ENCODE peak calls at places on chromosome 22, in ten cellular contexts. W is keratinocyte, F is NB4, Z is fibroblast of villous mesenchyme, I is fibroblast of the aortic adventitia, N is epithelial cell of esophagus, O is HCT116, T is prostate gland, X is HFF-Myc, P is Caco-2. M is an unnamed sample.

GRCh38 chr22:47204002-47204979 is 441.8 kb downstream of the TBC1D22A start:
- DNase-seq in W (no peak), F (no peak), Z (no peak), I (no peak), N (no peak), O (no peak), T (no peak), X (no peak), P (no peak), M (no peak)

GRCh38 chr22:17563936-17564391 is 666 bp downstream of the SLC25A18 start:
- DNase-seq in W (no peak), F (no peak), Z (peak; percentile 84), I (peak; percentile 73), N (no peak), O (no peak), T (no peak), X (no peak), P (no peak), M (peak; percentile 77)

GRCh38 chr22:40400173-40400572 is 29.8 kb downstream of the SGSM3 start:
- DNase-seq in W (no peak), F (peak; percentile 84), Z (peak; percentile 16), I (no peak), N (no peak), O (no peak), T (no peak), X (no peak), P (no peak), M (no peak)

GRCh38 chr22:36327922-36328551 is 59.7 kb downstream of the MYH9 start:
- DNase-seq in W (no peak), F (no peak), Z (peak; percentile 59), I (peak; percentile 72), N (no peak), O (no peak), T (peak; percentile 72), X (no peak), P (no peak), M (peak; percentile 50)

GRCh38 chr22:50691521-50691920 is 18.9 kb downstream of the SHANK3 start:
- DNase-seq in W (no peak), F (peak; percentile 62), Z (peak; percentile 56), I (peak; percentile 61), N (peak; percentile 50), O (peak; percentile 29), T (no peak), X (peak; percentile 12), P (peak; percentile 34), M (peak; percentile 29)

GRCh38 chr22:28435960-28436359 is 243.7 kb downstream of the TTC28 start:
- DNase-seq in W (peak; percentile 23), F (no peak), Z (peak; percentile 27), I (no peak), N (peak; percentile 67), O (no peak), T (no peak), X (no peak), P (no peak), M (no peak)

GRCh38 chr22:17586831-17587440 is 23.6 kb downstream of the SLC25A18 start:
- DNase-seq in W (no peak), F (no peak), Z (no peak), I (no peak), N (no peak), O (no peak), T (no peak), X (no peak), P (no peak), M (no peak)

GRCh38 chr22:24695958-24696511 is 78.5 kb downstream of the PIWIL3 start:
- DNase-seq in W (no peak), F (peak; percentile 10), Z (peak; percentile 68), I (no peak), N (no peak), O (no peak), T (no peak), X (no peak), P (no peak), M (no peak)

GRCh38 chr22:46094676-46095075 is 55.6 kb upstream of the PPARA start:
- DNase-seq in W (no peak), F (no peak), Z (no peak), I (no peak), N (no peak), O (no peak), T (no peak), X (no peak), P (no peak), M (no peak)

GRCh38 chr22:23716811-23717801 is 26.3 kb downstream of the RGL4 start:
- DNase-seq in W (peak; percentile 25), F (peak; percentile 93), Z (peak; percentile 89), I (peak; percentile 85), N (peak; percentile 86), O (peak; percentile 75), T (peak; percentile 81), X (peak; percentile 40), P (peak; percentile 84), M (peak; percentile 80)

GRCh38 chr22:17912942-17913704 is 111.2 kb downstream of the MICAL3 start:
- DNase-seq in W (no peak), F (no peak), Z (no peak), I (no peak), N (no peak), O (no peak), T (no peak), X (no peak), P (no peak), M (no peak)

GRCh38 chr22:39300198-39300830 is 19.1 kb downstream of the RPL3 start:
- DNase-seq in W (no peak), F (peak; percentile 71), Z (no peak), I (no peak), N (no peak), O (no peak), T (no peak), X (no peak), P (no peak), M (no peak)
- TF ChIP-seq CTCF in W (no peak), F (no peak), Z (no peak), I (peak; percentile 16), N (no peak), O (no peak), T (no peak), X (no peak), P (no peak), M (no peak)

DNA sequence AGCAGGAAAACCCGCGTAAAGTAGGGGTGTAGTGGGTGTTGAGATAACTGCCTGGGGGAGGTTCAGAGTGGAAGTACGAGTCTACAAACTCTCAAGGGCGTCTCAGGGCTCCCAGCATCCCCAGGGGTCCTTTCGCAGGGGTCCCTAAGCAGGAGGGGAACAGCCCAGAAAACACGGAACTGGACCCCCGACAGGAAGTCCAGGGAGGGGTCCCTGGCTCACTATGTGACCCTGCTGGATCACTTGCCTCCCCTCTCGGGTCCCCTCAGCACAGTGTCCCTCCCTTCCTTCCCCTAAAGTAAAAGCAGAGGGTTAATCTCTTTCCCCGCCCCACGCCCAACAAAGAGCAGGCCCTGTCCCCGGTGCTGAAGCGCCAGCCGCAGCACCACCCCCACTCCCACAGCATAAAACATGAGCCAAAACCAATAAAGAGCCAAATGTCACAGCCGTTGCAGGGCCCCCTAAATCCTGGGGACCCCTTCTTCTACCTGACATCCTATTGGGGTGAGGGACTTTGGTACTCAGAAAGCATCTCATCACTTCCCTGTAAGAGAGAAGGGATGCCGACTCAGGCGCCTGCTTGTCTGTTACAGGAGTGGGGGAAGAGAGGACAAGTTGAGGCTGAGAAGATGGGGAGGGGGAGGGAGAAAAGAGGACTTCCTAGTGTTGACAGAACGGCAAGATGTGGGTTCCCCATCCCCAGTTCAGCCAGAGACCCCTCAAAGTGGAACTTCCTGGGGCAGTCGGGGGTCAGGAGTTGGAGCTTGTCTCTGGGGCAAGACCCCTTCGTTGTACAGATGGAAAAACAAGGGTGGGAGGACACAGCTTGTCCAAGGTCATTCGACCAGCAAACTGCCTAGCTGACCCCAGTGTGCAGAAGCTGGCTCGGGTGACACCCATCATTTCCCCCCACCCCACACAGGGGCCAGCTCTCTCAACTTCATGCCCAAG is 1.4 kb upstream of the NEFH start:
- DNase-seq in W (no peak), F (peak; percentile 42), Z (no peak), I (no peak), N (peak; percentile 30), O (no peak), T (no peak), X (no peak), P (no peak), M (no peak)
- H3K4me3 ChIP-seq in W (no peak overlapping the region), F (no peak overlapping the region), Z (no peak overlapping the region), I (no peak overlapping the region), N (no peak overlapping the region), O (no peak overlapping the region), T (no peak overlapping the region), X (no peak overlapping the region), P (no peak overlapping the region), M (no peak overlapping the region)

GRCh38 chr22:19477321-19478085 is 1.5 kb downstream of the UFD1 start:
- DNase-seq in W (no peak), F (no peak), Z (no peak), I (peak; percentile 45), N (no peak), O (no peak), T (no peak), X (no peak), P (no peak), M (peak; percentile 35)
- TF ChIP-seq CTCF in W (no peak), F (no peak), Z (peak; percentile 6), I (peak; percentile 16), N (peak; percentile 28), O (peak; percentile 15), T (no peak), X (peak; percentile 8), P (no peak), M (peak; percentile 50)

GRCh38 chr22:31248965-31249940 is 37.2 kb downstream of the LIMK2 start:
- DNase-seq in W (no peak), F (no peak), Z (peak; percentile 85), I (peak; percentile 29), N (peak; percentile 74), O (no peak), T (peak; percentile 80), X (no peak), P (peak; percentile 37), M (no peak)

GRCh38 chr22:31250740-31251330 is 38.7 kb downstream of the LIMK2 start:
- DNase-seq in W (no peak), F (peak; percentile 42), Z (peak; percentile 72), I (no peak), N (peak; percentile 68), O (no peak), T (peak; percentile 70), X (no peak), P (peak; percentile 85), M (peak; percentile 56)

GRCh38 chr22:31247726-31248125 is 35.6 kb downstream of the LIMK2 start:
- DNase-seq in W (no peak), F (no peak), Z (no peak), I (no peak), N (no peak), O (no peak), T (no peak), X (no peak), P (no peak), M (no peak)

GRCh38 chr22:31246687-31247086 is 34.6 kb downstream of the LIMK2 start:
- DNase-seq in W (no peak), F (no peak), Z (no peak), I (no peak), N (no peak), O (no peak), T (no peak), X (no peak), P (no peak), M (no peak)

DNA sequence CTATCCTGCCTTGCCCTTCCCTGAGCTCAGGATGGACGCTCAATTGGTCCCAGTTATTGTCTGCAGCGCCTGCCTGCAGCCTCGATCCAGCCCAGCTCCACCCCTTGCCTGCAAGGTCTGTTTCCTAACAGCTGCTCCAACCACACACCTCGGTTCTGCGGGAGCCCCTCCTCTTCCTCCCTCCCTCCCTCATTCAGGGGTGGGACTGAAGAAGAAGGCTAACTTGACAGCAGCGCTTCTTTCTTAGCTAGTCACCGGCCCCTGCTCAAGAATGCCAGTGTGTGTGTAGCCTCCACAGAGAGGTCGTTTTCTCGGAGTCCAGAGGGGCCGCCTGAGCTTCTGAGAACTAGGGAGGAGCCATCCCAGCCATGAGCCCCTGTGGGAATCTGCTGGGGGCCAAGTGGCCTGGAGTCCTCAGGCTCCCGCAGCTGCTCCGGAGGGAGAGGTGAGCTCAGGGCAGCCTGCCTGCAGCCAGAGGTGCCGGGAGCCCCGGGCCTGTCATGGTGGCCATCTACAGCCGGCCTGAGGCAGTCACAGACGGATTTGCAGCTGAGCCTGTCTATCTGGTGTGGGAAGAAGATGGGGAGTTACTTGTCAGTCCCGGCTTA is 36.1 kb downstream of the LIMK2 start:
- DNase-seq in W (peak; percentile 74), F (peak; percentile 85), Z (peak; percentile 95), I (peak; percentile 90), N (peak; percentile 97), O (no peak), T (peak; percentile 96), X (peak; percentile 56), P (peak; percentile 82), M (peak; percentile 89)
- H3K4me3 ChIP-seq in W (peak overlapping the region; percentile 97), F (no peak overlapping the region), Z (peak overlapping the region; percentile 77), I (peak overlapping the region; percentile 82), N (peak overlapping the region; percentile 96), O (no peak overlapping the region), T (peak overlapping the region; percentile 59), X (peak overlapping the region; percentile 48), P (peak overlapping the region; percentile 35), M (peak overlapping the region; percentile 71)

M was measured in AG10803.